ENCODE peak calls at places on chromosomes 4 and X, in six cellular contexts. One of them, this sample, is unnamed.
A peak's percentile ranks its signal among the peaks of the same experiment; 100 is the strongest.

GRCh38 chr4:134955059-134955458 is 753.5 kb upstream of the PABPC4L start:
- DNase-seq in right lobe of liver: no peak
- DNase-seq in AG04449: no peak
- DNase-seq in brain microvascular endothelial cell: no peak
- DNase-seq in heart left ventricle: no peak
- DNase-seq in NCI-H1105: no peak
- DNase-seq in this sample: no peak

GRCh38 chrX:143632625-143633387 is 3.1 kb downstream of the SLITRK4 start:
- DNase-seq in right lobe of liver: no peak
- DNase-seq in AG04449: no peak
- DNase-seq in NCI-H1105: no peak
- DNase-seq in brain microvascular endothelial cell: no peak
- DNase-seq in heart left ventricle: no peak
- DNase-seq in this sample: no peak

GRCh38 chr4:159487284-159487747 is 384.4 kb downstream of the RAPGEF2 start:
- DNase-seq in AG04449: peak; percentile 37
- DNase-seq in heart left ventricle: no peak
- DNase-seq in brain microvascular endothelial cell: peak; percentile 77
- DNase-seq in NCI-H1105: peak; percentile 18
- DNase-seq in right lobe of liver: peak; percentile 53
- DNase-seq in this sample: peak; percentile 90

GRCh38 chr4:113445286-113445685 is 316.3 kb downstream of the CAMK2D start:
- DNase-seq in right lobe of liver: no peak
- DNase-seq in heart left ventricle: no peak
- DNase-seq in NCI-H1105: no peak
- DNase-seq in brain microvascular endothelial cell: peak; percentile 71
- DNase-seq in AG04449: peak; percentile 82
- DNase-seq in this sample: no peak

GRCh38 chr4:2755821-2756690 is at the start of gene TNIP2:
- DNase-seq in brain microvascular endothelial cell: peak; percentile 53
- DNase-seq in NCI-H1105: peak; percentile 39
- DNase-seq in right lobe of liver: peak; percentile 93
- DNase-seq in heart left ventricle: peak; percentile 95
- DNase-seq in AG04449: no peak
- DNase-seq in this sample: no peak

GRCh38 chrX:11328134-11328533 is 34.9 kb downstream of the AMELX start:
- DNase-seq in AG04449: no peak
- DNase-seq in right lobe of liver: no peak
- DNase-seq in brain microvascular endothelial cell: no peak
- DNase-seq in heart left ventricle: no peak
- DNase-seq in NCI-H1105: no peak
- DNase-seq in this sample: no peak

GRCh38 chrX:30649859-30650258 is 3.4 kb upstream of the GK start:
- DNase-seq in brain microvascular endothelial cell: no peak
- DNase-seq in NCI-H1105: no peak
- DNase-seq in AG04449: no peak
- DNase-seq in right lobe of liver: no peak
- DNase-seq in heart left ventricle: no peak
- DNase-seq in this sample: no peak

GRCh38 chrX:78496483-78496882 is 162.6 kb downstream of the RTL3 start:
- DNase-seq in AG04449: no peak
- DNase-seq in NCI-H1105: no peak
- DNase-seq in heart left ventricle: no peak
- DNase-seq in right lobe of liver: no peak
- DNase-seq in brain microvascular endothelial cell: no peak
- DNase-seq in this sample: no peak

GRCh38 chr4:41504167-41504566 is 33.8 kb upstream of the LIMCH1 start:
- DNase-seq in brain microvascular endothelial cell: no peak
- DNase-seq in NCI-H1105: no peak
- DNase-seq in right lobe of liver: no peak
- DNase-seq in AG04449: no peak
- DNase-seq in heart left ventricle: no peak
- DNase-seq in this sample: no peak

GRCh38 chr4:184475096-184475461 is 729 bp upstream of the IRF2 start:
- DNase-seq in brain microvascular endothelial cell: peak; percentile 20
- DNase-seq in right lobe of liver: peak; percentile 66
- DNase-seq in AG04449: no peak
- DNase-seq in heart left ventricle: peak; percentile 66
- DNase-seq in NCI-H1105: no peak
- DNase-seq in this sample: no peak

GRCh38 chr4:77697860-77698599 is 92.4 kb downstream of the CXCL13 start:
- DNase-seq in right lobe of liver: no peak
- DNase-seq in heart left ventricle: no peak
- DNase-seq in AG04449: peak; percentile 24
- DNase-seq in NCI-H1105: no peak
- DNase-seq in brain microvascular endothelial cell: peak; percentile 68
- DNase-seq in this sample: no peak

GRCh38 chr4:108114503-108114902 is 54.2 kb downstream of the LEF1 start:
- DNase-seq in AG04449: no peak
- DNase-seq in right lobe of liver: no peak
- DNase-seq in NCI-H1105: no peak
- DNase-seq in brain microvascular endothelial cell: no peak
- DNase-seq in heart left ventricle: no peak
- DNase-seq in this sample: no peak

GRCh38 chr4:16582526-16582925 is 315.9 kb downstream of the LDB2 start:
- DNase-seq in right lobe of liver: no peak
- DNase-seq in AG04449: no peak
- DNase-seq in NCI-H1105: no peak
- DNase-seq in brain microvascular endothelial cell: no peak
- DNase-seq in heart left ventricle: no peak
- DNase-seq in this sample: no peak

GRCh38 chrX:40947276-40947675 is 138.0 kb upstream of the USP9X start:
- DNase-seq in NCI-H1105: no peak
- DNase-seq in AG04449: no peak
- DNase-seq in heart left ventricle: no peak
- DNase-seq in brain microvascular endothelial cell: peak; percentile 35
- DNase-seq in right lobe of liver: no peak
- DNase-seq in this sample: no peak

GRCh38 chr4:176964116-176964691 is 171.5 kb upstream of the VEGFC start:
- DNase-seq in NCI-H1105: no peak
- DNase-seq in heart left ventricle: no peak
- DNase-seq in AG04449: no peak
- DNase-seq in brain microvascular endothelial cell: no peak
- DNase-seq in right lobe of liver: no peak
- DNase-seq in this sample: no peak

GRCh38 chrX:30875957-30876356 is 13.1 kb downstream of the TAB3 start:
- DNase-seq in right lobe of liver: no peak
- DNase-seq in AG04449: peak; percentile 38
- DNase-seq in NCI-H1105: no peak
- DNase-seq in brain microvascular endothelial cell: peak; percentile 63
- DNase-seq in heart left ventricle: no peak
- DNase-seq in this sample: no peak

GRCh38 chr4:101222156-101222845 is 125.0 kb downstream of the PPP3CA start:
- DNase-seq in heart left ventricle: no peak
- DNase-seq in right lobe of liver: no peak
- DNase-seq in AG04449: no peak
- DNase-seq in brain microvascular endothelial cell: no peak
- DNase-seq in NCI-H1105: no peak
- DNase-seq in this sample: no peak

GRCh38 chrX:68658530-68658929 is 11.1 kb downstream of the STARD8 start:
- DNase-seq in heart left ventricle: peak; percentile 69
- DNase-seq in brain microvascular endothelial cell: no peak
- DNase-seq in NCI-H1105: no peak
- DNase-seq in right lobe of liver: no peak
- DNase-seq in AG04449: no peak
- DNase-seq in this sample: no peak

GRCh38 chr4:165079476-165079875 is 25.8 kb downstream of the TRIM75 start:
- DNase-seq in heart left ventricle: no peak
- DNase-seq in AG04449: no peak
- DNase-seq in NCI-H1105: peak; percentile 80
- DNase-seq in right lobe of liver: peak; percentile 86
- DNase-seq in brain microvascular endothelial cell: peak; percentile 15
- DNase-seq in this sample: no peak

GRCh38 chr4:6917445-6918241 is 8.0 kb downstream of the TBC1D14 start:
- DNase-seq in AG04449: no peak
- DNase-seq in right lobe of liver: peak; percentile 91
- DNase-seq in NCI-H1105: peak; percentile 82
- DNase-seq in brain microvascular endothelial cell: no peak
- DNase-seq in heart left ventricle: peak; percentile 86
- DNase-seq in this sample: no peak

GRCh38 chrX:12685541-12685940 is 105.7 kb upstream of the PRPS2 start:
- DNase-seq in NCI-H1105: no peak
- DNase-seq in right lobe of liver: no peak
- DNase-seq in heart left ventricle: no peak
- DNase-seq in brain microvascular endothelial cell: no peak
- DNase-seq in AG04449: no peak
- DNase-seq in this sample: no peak

GRCh38 chrX:125205918-125206665 is 113.6 kb upstream of the TEX13C start:
- DNase-seq in heart left ventricle: no peak
- DNase-seq in NCI-H1105: peak; percentile 42
- DNase-seq in right lobe of liver: no peak
- DNase-seq in brain microvascular endothelial cell: no peak
- DNase-seq in AG04449: no peak
- DNase-seq in this sample: no peak

GRCh38 chr4:74675673-74676279 is 118.5 kb downstream of the BTC start:
- DNase-seq in heart left ventricle: no peak
- DNase-seq in NCI-H1105: peak; percentile 1
- DNase-seq in right lobe of liver: no peak
- DNase-seq in AG04449: peak; percentile 16
- DNase-seq in brain microvascular endothelial cell: peak; percentile 62
- DNase-seq in this sample: peak; percentile 24

GRCh38 chr4:7417639-7418038 is 17.1 kb downstream of the PSAPL1 start:
- DNase-seq in NCI-H1105: no peak
- DNase-seq in brain microvascular endothelial cell: no peak
- DNase-seq in right lobe of liver: no peak
- DNase-seq in heart left ventricle: peak; percentile 40
- DNase-seq in AG04449: no peak
- DNase-seq in this sample: no peak

GRCh38 chr4:180134116-180134866 is 2108.9 kb upstream of the TENM3 start:
- DNase-seq in NCI-H1105: no peak
- DNase-seq in right lobe of liver: no peak
- DNase-seq in AG04449: no peak
- DNase-seq in heart left ventricle: no peak
- DNase-seq in brain microvascular endothelial cell: no peak
- DNase-seq in this sample: no peak

GRCh38 chrX:25028726-25029125 is 13.0 kb upstream of the ARX start:
- DNase-seq in brain microvascular endothelial cell: peak; percentile 3
- DNase-seq in AG04449: no peak
- DNase-seq in right lobe of liver: no peak
- DNase-seq in heart left ventricle: no peak
- DNase-seq in NCI-H1105: no peak
- DNase-seq in this sample: no peak

GRCh38 chrX:15680401-15680800 is 15.8 kb upstream of the CLTRN start:
- DNase-seq in NCI-H1105: no peak
- DNase-seq in AG04449: no peak
- DNase-seq in heart left ventricle: no peak
- DNase-seq in right lobe of liver: no peak
- DNase-seq in brain microvascular endothelial cell: peak; percentile 75
- DNase-seq in this sample: no peak

GRCh38 chr4:69032847-69033638 is 63.2 kb upstream of the UGT2B7 start:
- DNase-seq in brain microvascular endothelial cell: no peak
- DNase-seq in AG04449: no peak
- DNase-seq in right lobe of liver: no peak
- DNase-seq in heart left ventricle: no peak
- DNase-seq in NCI-H1105: no peak
- DNase-seq in this sample: no peak

GRCh38 chr4:35934370-35934981 is 309.8 kb downstream of the ARAP2 start:
- DNase-seq in AG04449: no peak
- DNase-seq in heart left ventricle: no peak
- DNase-seq in NCI-H1105: no peak
- DNase-seq in right lobe of liver: no peak
- DNase-seq in brain microvascular endothelial cell: no peak
- DNase-seq in this sample: peak; percentile 12

GRCh38 chrX:15177316-15177715 is 92.6 kb downstream of the ASB9 start:
- DNase-seq in AG04449: no peak
- DNase-seq in heart left ventricle: no peak
- DNase-seq in brain microvascular endothelial cell: no peak
- DNase-seq in right lobe of liver: no peak
- DNase-seq in NCI-H1105: no peak
- DNase-seq in this sample: no peak

GRCh38 chr4:14151099-14151498 is 523.6 kb upstream of the BOD1L1 start:
- DNase-seq in brain microvascular endothelial cell: no peak
- DNase-seq in heart left ventricle: no peak
- DNase-seq in right lobe of liver: no peak
- DNase-seq in NCI-H1105: no peak
- DNase-seq in AG04449: no peak
- DNase-seq in this sample: no peak

GRCh38 chr4:7326306-7326692 is 108.4 kb downstream of the PSAPL1 start:
- DNase-seq in NCI-H1105: no peak
- DNase-seq in AG04449: no peak
- DNase-seq in right lobe of liver: peak; percentile 35
- DNase-seq in brain microvascular endothelial cell: no peak
- DNase-seq in heart left ventricle: peak; percentile 46
- DNase-seq in this sample: no peak

GRCh38 chr4:2338754-2339457 is 77.0 kb upstream of the MXD4 start:
- DNase-seq in brain microvascular endothelial cell: no peak
- DNase-seq in AG04449: no peak
- DNase-seq in NCI-H1105: no peak
- DNase-seq in heart left ventricle: no peak
- DNase-seq in right lobe of liver: peak; percentile 54
- DNase-seq in this sample: no peak

GRCh38 chrX:30513284-30513683 is 64.3 kb downstream of the TASL start:
- DNase-seq in AG04449: no peak
- DNase-seq in heart left ventricle: no peak
- DNase-seq in brain microvascular endothelial cell: no peak
- DNase-seq in NCI-H1105: no peak
- DNase-seq in right lobe of liver: no peak
- DNase-seq in this sample: no peak

GRCh38 chr4:85381968-85382367 is 93.0 kb upstream of the ARHGAP24 start:
- DNase-seq in right lobe of liver: no peak
- DNase-seq in AG04449: no peak
- DNase-seq in brain microvascular endothelial cell: no peak
- DNase-seq in heart left ventricle: no peak
- DNase-seq in NCI-H1105: no peak
- DNase-seq in this sample: no peak

GRCh38 chr4:85681194-85681803 is 206.3 kb downstream of the ARHGAP24 start:
- DNase-seq in right lobe of liver: no peak
- DNase-seq in brain microvascular endothelial cell: peak; percentile 74
- DNase-seq in heart left ventricle: no peak
- DNase-seq in AG04449: peak; percentile 97
- DNase-seq in NCI-H1105: no peak
- DNase-seq in this sample: peak; percentile 89

GRCh38 chrX:150854856-150855255 is 43.6 kb downstream of the CD99L2 start:
- DNase-seq in right lobe of liver: no peak
- DNase-seq in brain microvascular endothelial cell: no peak
- DNase-seq in NCI-H1105: no peak
- DNase-seq in heart left ventricle: no peak
- DNase-seq in AG04449: no peak
- DNase-seq in this sample: no peak

GRCh38 chrX:24231169-24231568 is 81.6 kb downstream of the ZFX start:
- DNase-seq in heart left ventricle: no peak
- DNase-seq in brain microvascular endothelial cell: peak; percentile 94
- DNase-seq in AG04449: peak; percentile 38
- DNase-seq in NCI-H1105: no peak
- DNase-seq in right lobe of liver: no peak
- DNase-seq in this sample: no peak

GRCh38 chrX:133171962-133172708 is 46.0 kb downstream of the TFDP3 start:
- DNase-seq in right lobe of liver: no peak
- DNase-seq in AG04449: no peak
- DNase-seq in brain microvascular endothelial cell: peak; percentile 10
- DNase-seq in heart left ventricle: no peak
- DNase-seq in NCI-H1105: no peak
- DNase-seq in this sample: no peak

This sample was measured in SK-N-MC.